ENCODE peak calls at places on chromosomes 3 and 15, in six cellular contexts. P is A549; J is psoas muscle; E is heart right ventricle; A is fibroblast of lung; Y is CD8-positive, alpha-beta T cell. R is an unnamed sample.

GRCh38 chr3:69297525-69297924 is 88.4 kb downstream of the FRMD4B start:
- DNase-seq in P (no peak), J (no peak), E (no peak), A (no peak), Y (no peak), R (no peak)

GRCh38 chr3:31943041-31943440 is 38.0 kb downstream of the OSBPL10 start:
- DNase-seq in P (no peak), J (no peak), E (no peak), A (no peak), Y (no peak), R (no peak)

GRCh38 chr3:124529826-124530571 is 200.3 kb upstream of the UMPS start:
- DNase-seq in P (peak), J (no peak), E (no peak), A (peak), Y (no peak), R (no peak)

GRCh38 chr3:55485208-55485791 is 1.8 kb downstream of the WNT5A start:
- DNase-seq in P (peak), J (peak), E (peak), A (peak), Y (no peak), R (no peak)

GRCh38 chr3:192570757-192571156 is 156.6 kb downstream of the FGF12 start:
- DNase-seq in P (no peak), J (no peak), E (peak), A (peak), Y (no peak), R (no peak)

GRCh38 chr3:194485471-194485875 is 1.3 kb downstream of the ATP13A3 start:
- DNase-seq in P (no peak), J (no peak), E (no peak), A (peak), Y (no peak), R (no peak)

GRCh38 chr3:62567097-62568021 is 194.0 kb upstream of the FEZF2 start:
- DNase-seq in P (no peak), J (peak), E (peak), A (peak), Y (no peak), R (peak)

GRCh38 chr3:115877647-115877934 is 254.3 kb downstream of the GAP43 start:
- DNase-seq in P (no peak), J (no peak), E (no peak), A (no peak), Y (no peak), R (no peak)

GRCh38 chr3:45145681-45146614 is at the start of gene CDCP1:
- DNase-seq in P (no peak), J (no peak), E (no peak), A (peak), Y (no peak), R (no peak)

GRCh38 chr3:51696954-51697353 is 9.9 kb upstream of the GRM2 start:
- DNase-seq in P (no peak), J (no peak), E (no peak), A (no peak), Y (no peak), R (no peak)

GRCh38 chr3:133444071-133444774 is 44.4 kb downstream of the BFSP2 start:
- DNase-seq in P (peak), J (no peak), E (no peak), A (peak), Y (no peak), R (no peak)

GRCh38 chr3:13654330-13655073 is 105.6 kb downstream of the FBLN2 start:
- DNase-seq in P (no peak), J (peak), E (no peak), A (no peak), Y (peak), R (no peak)

GRCh38 chr3:122996038-122996580 is 31.5 kb downstream of the SEMA5B start:
- DNase-seq in P (no peak), J (no peak), E (no peak), A (no peak), Y (no peak), R (no peak)

GRCh38 chr3:94374439-94375161 is 311.7 kb downstream of the NSUN3 start:
- DNase-seq in P (no peak), J (no peak), E (no peak), A (no peak), Y (no peak), R (no peak)

GRCh38 chr15:31024330-31024729 is 32.9 kb upstream of the MTMR10 start:
- DNase-seq in P (peak), J (no peak), E (no peak), A (peak), Y (no peak), R (no peak)

GRCh38 chr15:85168642-85169173 is 187.1 kb downstream of the PDE8A start:
- DNase-seq in P (peak), J (no peak), E (no peak), A (peak), Y (peak), R (no peak)

GRCh38 chr15:90062023-90062728 is 40.1 kb downstream of the IDH2 start:
- DNase-seq in P (no peak), J (no peak), E (peak), A (peak), Y (peak), R (no peak)

GRCh38 chr15:69300129-69300588 is 1.4 kb downstream of the PAQR5 start:
- DNase-seq in P (peak), J (no peak), E (no peak), A (no peak), Y (no peak), R (no peak)

GRCh38 chr3:61315874-61316273 is 64.6 kb upstream of the FHIT start:
- DNase-seq in P (no peak), J (no peak), E (peak), A (peak), Y (no peak), R (no peak)

GRCh38 chr3:62843508-62843907 is 31.7 kb downstream of the CADPS start:
- DNase-seq in P (no peak), J (no peak), E (no peak), A (no peak), Y (no peak), R (no peak)

GRCh38 chr15:101615986-101616848 is 36.0 kb downstream of the TM2D3 start:
- DNase-seq in P (peak), J (peak), E (peak), A (peak), Y (no peak), R (no peak)

GRCh38 chr15:55907797-55908196 is 85.6 kb downstream of the NEDD4 start:
- DNase-seq in P (peak), J (no peak), E (no peak), A (peak), Y (no peak), R (no peak)

GRCh38 chr3:82281205-82281604 is 519.8 kb upstream of the GBE1 start:
- DNase-seq in P (no peak), J (no peak), E (no peak), A (peak), Y (no peak), R (no peak)

GRCh38 chr15:90989040-90989768 is 5.1 kb downstream of the PRC1 start:
- DNase-seq in P (no peak), J (no peak), E (no peak), A (no peak), Y (no peak), R (no peak)

GRCh38 chr3:107235193-107235922 is 141.9 kb upstream of the CCDC54 start:
- DNase-seq in P (peak), J (no peak), E (no peak), A (peak), Y (no peak), R (no peak)

GRCh38 chr15:43948691-43949325 is 122.0 kb downstream of the WDR76 start:
- DNase-seq in P (no peak), J (no peak), E (no peak), A (peak), Y (no peak), R (no peak)

GRCh38 chr15:87155771-87156170 is 1076.1 kb downstream of the AGBL1 start:
- DNase-seq in P (no peak), J (no peak), E (no peak), A (peak), Y (no peak), R (no peak)

DNA sequence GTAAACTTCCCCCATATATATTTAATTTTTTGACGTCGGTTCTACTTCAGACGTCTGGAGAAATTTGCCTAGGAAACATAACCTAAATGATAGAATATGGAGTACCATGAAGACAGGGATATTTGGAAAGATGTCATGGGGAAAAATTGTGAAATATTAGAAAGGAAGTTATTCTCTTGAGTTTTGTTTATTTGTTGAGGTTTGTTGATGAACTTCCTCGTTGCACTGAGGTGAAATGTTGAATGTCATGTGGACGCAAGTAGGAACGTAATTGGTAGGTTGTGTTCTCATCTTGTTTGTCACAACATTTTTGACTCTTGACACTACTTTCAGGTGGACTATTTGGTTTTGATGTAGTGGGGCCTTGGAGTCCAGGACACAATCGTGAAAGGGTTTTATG is 1.3 kb downstream of the ABHD5 start:
- DNase-seq in P (peak), J (no peak), E (no peak), A (no peak), Y (no peak), R (no peak)
- H3K27ac ChIP-seq in P (peak), J (no peak), E (peak), A (no peak), Y (no peak), R (no peak)

GRCh38 chr3:126991366-126992200 is 8.7 kb downstream of the PLXNA1 start:
- DNase-seq in P (no peak), J (no peak), E (no peak), A (no peak), Y (no peak), R (no peak)
- H3K27ac ChIP-seq in P (no peak), J (no peak), E (peak), A (no peak), Y (no peak), R (peak)

DNA sequence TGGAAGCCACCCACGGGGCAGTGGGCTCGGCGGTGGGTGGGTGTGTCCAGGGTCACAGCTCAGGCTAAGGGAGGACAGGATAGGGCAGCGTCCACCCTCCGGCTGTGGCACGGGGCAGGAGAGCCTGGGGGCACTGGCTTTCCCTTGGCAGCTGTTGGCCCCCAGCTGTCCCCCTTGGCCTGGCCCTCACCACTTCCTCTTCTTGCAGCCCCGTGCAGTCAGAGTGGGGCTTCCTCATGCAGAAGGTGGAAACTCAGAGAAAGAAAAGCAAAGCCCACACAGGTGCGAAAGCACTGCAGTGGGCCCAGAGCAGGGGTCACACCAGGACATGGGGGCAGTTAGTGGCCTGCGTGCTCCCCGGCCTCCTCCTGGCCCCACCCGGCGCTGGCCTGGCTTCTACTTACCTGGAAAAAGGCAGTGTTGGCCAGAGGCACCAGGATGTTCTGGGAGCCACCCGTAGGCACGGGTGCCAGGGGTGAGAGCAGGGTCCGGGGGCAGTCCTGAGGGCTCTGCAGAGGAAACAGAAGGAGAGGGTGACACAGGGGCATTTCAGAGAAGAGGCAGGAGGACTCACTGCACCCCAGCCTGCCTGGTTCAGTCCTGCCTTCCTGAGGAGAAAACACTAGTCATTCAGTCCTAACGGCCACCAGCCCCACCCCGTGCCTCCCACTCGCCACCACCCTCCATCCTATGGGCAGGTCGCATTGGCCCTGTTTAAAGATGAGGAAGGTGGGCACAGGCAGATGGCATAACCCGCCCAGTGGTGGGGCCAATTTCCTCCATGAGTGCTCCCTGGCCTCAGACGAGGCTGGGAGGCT is 28.3 kb downstream of the PLXND1 start:
- DNase-seq in P (no peak), J (peak), E (no peak), A (no peak), Y (no peak), R (no peak)
- H3K27ac ChIP-seq in P (no peak), J (no peak), E (peak), A (no peak), Y (no peak), R (peak)

DNA sequence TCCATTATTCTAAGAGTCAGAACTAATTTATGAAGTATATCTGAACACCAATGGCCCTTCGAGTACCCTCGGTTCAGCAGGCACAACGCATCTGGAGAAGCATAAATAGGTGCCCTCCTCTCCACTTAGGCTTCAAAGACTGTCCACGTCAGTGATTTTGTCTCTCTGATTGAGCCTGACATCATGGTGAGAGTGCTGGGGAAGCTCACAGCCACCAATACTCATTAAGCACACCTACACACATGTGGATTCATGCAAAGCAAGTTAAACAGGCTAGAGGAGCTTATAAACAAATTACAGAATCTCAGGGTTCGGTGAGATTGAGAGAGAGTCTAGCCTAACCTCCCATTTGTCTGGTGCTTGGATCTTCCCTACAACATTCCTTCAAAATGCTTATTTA is 3.6 kb downstream of the CLDN1 start:
- DNase-seq in P (no peak), J (no peak), E (no peak), A (no peak), Y (no peak), R (no peak)
- H3K27ac ChIP-seq in P (no peak), J (no peak), E (no peak), A (no peak), Y (no peak), R (no peak)

DNA sequence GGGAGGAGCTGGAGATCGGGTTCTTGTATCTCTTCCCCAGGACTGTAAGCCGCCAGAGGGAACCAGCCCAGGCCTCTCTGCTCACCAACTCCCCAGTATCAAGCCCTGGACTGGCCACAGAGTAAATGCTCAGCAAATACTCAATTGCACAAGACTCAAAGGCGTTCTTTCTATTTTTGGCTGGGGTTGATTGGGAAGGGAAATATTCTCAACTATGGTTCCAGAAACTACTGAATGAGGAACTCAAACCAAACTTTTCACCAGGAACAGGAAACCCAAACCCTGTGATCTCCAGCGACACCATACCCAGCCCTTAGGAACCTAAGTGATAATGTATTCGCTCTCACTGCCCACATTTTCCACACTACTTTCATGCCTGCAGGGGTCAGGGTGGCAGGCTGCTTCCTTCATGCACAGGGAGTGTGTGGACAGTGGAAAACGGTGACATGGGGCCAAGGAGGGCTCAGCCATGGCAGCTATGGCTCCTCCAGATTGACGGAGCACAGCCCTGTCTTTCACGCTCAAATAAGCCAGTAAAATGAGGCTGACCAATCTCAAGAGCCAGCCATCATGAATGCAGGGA is 124.7 kb upstream of the RAD18 start:
- DNase-seq in P (no peak), J (peak), E (no peak), A (no peak), Y (no peak), R (no peak)
- H3K27ac ChIP-seq in P (no peak), J (no peak), E (no peak), A (no peak), Y (no peak), R (peak)

R was measured in thoracic aorta.